ENCODE peak calls at places on chromosomes 12 and 14, in six cellular contexts. C is right cardiac atrium, M is sigmoid colon, D is cardiac muscle cell, V is fibroblast of lung, G is gastrocnemius medialis. O is an unnamed sample.

GRCh38 chr12:89309452-89309802 is 42.9 kb downstream of the DUSP6 start:
- DNase-seq in C (no peak), M (no peak), G (no peak), V (no peak), D (no peak), O (no peak)

GRCh38 chr14:73432124-73432523 is 26.2 kb downstream of the NUMB start:
- DNase-seq in V (no peak), D (no peak), G (no peak), M (no peak), C (no peak), O (no peak)

GRCh38 chr12:78361683-78362082 is 502.9 kb upstream of the SYT1 start:
- DNase-seq in V (no peak), M (no peak), C (no peak), D (no peak), G (no peak), O (no peak)

GRCh38 chr12:98894412-98895085 is 249.5 kb downstream of the APAF1 start:
- DNase-seq in M (no peak), V (no peak), D (peak), C (peak), G (no peak), O (no peak)

GRCh38 chr12:14774074-14774943 is 29.0 kb downstream of the WBP11 start:
- DNase-seq in V (peak), D (peak), C (peak), M (peak), G (peak), O (peak)

GRCh38 chr12:48924617-48925217 is 575 bp downstream of the FKBP11 start:
- DNase-seq in V (peak), M (peak), G (peak), C (peak), D (peak), O (no peak)

GRCh38 chr12:28611115-28611435 is 420.8 kb downstream of the CCDC91 start:
- DNase-seq in V (peak), D (no peak), G (no peak), C (no peak), M (no peak), O (peak)

GRCh38 chr12:57619434-57620244 is 8.4 kb downstream of the ARHGEF25 start:
- DNase-seq in D (peak), M (peak), V (no peak), G (no peak), C (peak), O (no peak)

GRCh38 chr12:64716839-64717455 is 42.3 kb downstream of the GNS start:
- DNase-seq in C (no peak), D (no peak), V (peak), M (no peak), G (no peak), O (no peak)

GRCh38 chr12:26846419-26846818 is 13.4 kb upstream of the ITPR2 start:
- DNase-seq in C (no peak), V (no peak), G (no peak), D (no peak), M (no peak), O (no peak)

GRCh38 chr14:61653507-61653906 is 41.8 kb upstream of the HIF1A start:
- DNase-seq in V (peak), D (no peak), M (peak), G (no peak), C (peak), O (peak)

GRCh38 chr12:48105321-48105866 is 485 bp downstream of the SENP1 start:
- DNase-seq in D (no peak), G (no peak), M (no peak), V (no peak), C (no peak), O (peak)

GRCh38 chr12:19287302-19287701 is 152.0 kb upstream of the AEBP2 start:
- DNase-seq in V (no peak), C (no peak), D (no peak), G (no peak), M (no peak), O (no peak)

GRCh38 chr12:57521475-57522018 is 1.1 kb upstream of the MBD6 start:
- DNase-seq in D (peak), C (peak), V (peak), G (peak), M (peak), O (peak)

GRCh38 chr12:110754101-110754793 is 11.6 kb upstream of the PPP1CC start:
- DNase-seq in D (no peak), V (no peak), G (peak), M (peak), C (peak), O (no peak)

GRCh38 chr12:124768462-124769165 is 95.0 kb downstream of the SCARB1 start:
- DNase-seq in G (no peak), C (no peak), M (no peak), D (no peak), V (peak), O (no peak)

GRCh38 chr14:24701031-24701430 is 67.0 kb upstream of the GZMB start:
- DNase-seq in C (no peak), D (no peak), V (no peak), G (no peak), M (no peak), O (no peak)

GRCh38 chr14:32414808-32415255 is 85.7 kb downstream of the AKAP6 start:
- DNase-seq in V (peak), C (no peak), M (no peak), D (no peak), G (no peak), O (no peak)

GRCh38 chr12:77124767-77125166 is 59.4 kb upstream of the E2F7 start:
- DNase-seq in V (peak), C (no peak), M (no peak), G (no peak), D (no peak), O (no peak)

GRCh38 chr14:90644882-90645281 is 171.3 kb downstream of the TTC7B start:
- DNase-seq in M (no peak), V (peak), C (peak), G (peak), D (no peak), O (peak)

DNA sequence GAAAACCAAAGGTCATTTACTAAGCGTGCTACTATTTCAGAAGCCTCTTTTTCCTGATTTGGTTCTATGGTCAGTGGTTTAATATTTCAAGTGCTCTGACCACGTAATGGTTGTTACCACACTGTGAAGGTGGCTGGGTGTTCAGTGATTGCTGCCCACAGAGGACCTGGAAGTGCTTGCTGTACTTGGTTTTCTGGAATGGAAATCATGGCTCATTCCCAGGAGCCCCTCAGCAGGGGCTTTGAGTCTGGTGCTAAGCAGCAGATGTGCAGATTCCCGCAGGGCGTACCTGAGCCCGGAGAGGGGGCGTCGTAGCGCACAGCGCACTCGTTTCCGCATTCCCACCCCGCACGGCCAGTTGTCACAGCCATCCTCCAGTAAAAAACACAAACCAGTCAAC is 50.5 kb downstream of the TRAF3 start:
- DNase-seq in C (no peak), M (no peak), G (no peak), D (no peak), V (peak), O (no peak)
- H3K27ac ChIP-seq in C (no peak), M (no peak), G (no peak), D (no peak), V (no peak), O (no peak)

GRCh38 chr12:3116106-3116898 is 39.1 kb downstream of the TSPAN9 start:
- DNase-seq in M (no peak), C (peak), G (no peak), V (no peak), D (no peak), O (no peak)

GRCh38 chr12:3113671-3114070 is 36.5 kb downstream of the TSPAN9 start:
- DNase-seq in M (no peak), C (no peak), D (no peak), G (no peak), V (no peak), O (no peak)

GRCh38 chr12:3115078-3115477 is 37.9 kb downstream of the TSPAN9 start:
- DNase-seq in V (no peak), M (no peak), G (no peak), D (no peak), C (no peak), O (no peak)

GRCh38 chr12:3117144-3117581 is 40.0 kb downstream of the TSPAN9 start:
- DNase-seq in C (no peak), M (no peak), D (no peak), V (peak), G (no peak), O (no peak)

DNA sequence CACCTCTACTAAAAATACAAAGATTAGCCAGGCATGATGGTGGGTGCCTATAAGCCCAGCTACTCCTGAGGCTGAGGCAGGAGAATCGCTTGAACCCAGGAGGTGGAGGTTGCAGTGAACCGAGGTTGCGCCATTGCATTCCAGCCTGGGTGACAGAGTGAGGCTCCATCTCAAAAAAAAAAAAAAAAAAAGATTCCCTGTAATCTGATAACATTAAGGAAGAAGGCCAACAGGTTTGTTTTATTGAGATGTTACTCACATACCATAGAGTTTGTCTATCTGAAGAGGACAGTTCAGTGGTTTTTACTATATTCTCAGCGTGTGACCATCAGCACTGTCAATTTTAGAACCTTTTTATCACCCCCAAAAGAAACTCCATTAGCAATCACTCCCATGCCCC is 37.5 kb downstream of the TSPAN9 start:
- DNase-seq in M (no peak), V (no peak), G (no peak), D (no peak), C (no peak), O (no peak)
- H3K27ac ChIP-seq in M (no peak), V (no peak), G (no peak), D (no peak), C (no peak), O (no peak)

GRCh38 chr14:21267431-21267845 is 1.8 kb downstream of the HNRNPC start:
- DNase-seq in D (no peak), C (no peak), M (no peak), V (no peak), G (no peak), O (no peak)

GRCh38 chr14:21262410-21262809 is 6.8 kb downstream of the HNRNPC start:
- DNase-seq in V (no peak), G (no peak), D (no peak), C (no peak), M (no peak), O (no peak)

GRCh38 chr14:21263284-21264024 is 5.8 kb downstream of the HNRNPC start:
- DNase-seq in D (no peak), C (no peak), V (peak), M (no peak), G (no peak), O (no peak)

GRCh38 chr14:21261824-21262223 is 7.4 kb downstream of the HNRNPC start:
- DNase-seq in D (no peak), G (no peak), C (no peak), V (no peak), M (no peak), O (no peak)

GRCh38 chr14:21264025-21264801 is 5.0 kb downstream of the HNRNPC start:
- DNase-seq in V (peak), G (no peak), M (no peak), D (no peak), C (no peak), O (no peak)
- H3K27ac ChIP-seq in V (peak), G (peak), M (no peak), D (no peak), C (no peak), O (no peak)

DNA sequence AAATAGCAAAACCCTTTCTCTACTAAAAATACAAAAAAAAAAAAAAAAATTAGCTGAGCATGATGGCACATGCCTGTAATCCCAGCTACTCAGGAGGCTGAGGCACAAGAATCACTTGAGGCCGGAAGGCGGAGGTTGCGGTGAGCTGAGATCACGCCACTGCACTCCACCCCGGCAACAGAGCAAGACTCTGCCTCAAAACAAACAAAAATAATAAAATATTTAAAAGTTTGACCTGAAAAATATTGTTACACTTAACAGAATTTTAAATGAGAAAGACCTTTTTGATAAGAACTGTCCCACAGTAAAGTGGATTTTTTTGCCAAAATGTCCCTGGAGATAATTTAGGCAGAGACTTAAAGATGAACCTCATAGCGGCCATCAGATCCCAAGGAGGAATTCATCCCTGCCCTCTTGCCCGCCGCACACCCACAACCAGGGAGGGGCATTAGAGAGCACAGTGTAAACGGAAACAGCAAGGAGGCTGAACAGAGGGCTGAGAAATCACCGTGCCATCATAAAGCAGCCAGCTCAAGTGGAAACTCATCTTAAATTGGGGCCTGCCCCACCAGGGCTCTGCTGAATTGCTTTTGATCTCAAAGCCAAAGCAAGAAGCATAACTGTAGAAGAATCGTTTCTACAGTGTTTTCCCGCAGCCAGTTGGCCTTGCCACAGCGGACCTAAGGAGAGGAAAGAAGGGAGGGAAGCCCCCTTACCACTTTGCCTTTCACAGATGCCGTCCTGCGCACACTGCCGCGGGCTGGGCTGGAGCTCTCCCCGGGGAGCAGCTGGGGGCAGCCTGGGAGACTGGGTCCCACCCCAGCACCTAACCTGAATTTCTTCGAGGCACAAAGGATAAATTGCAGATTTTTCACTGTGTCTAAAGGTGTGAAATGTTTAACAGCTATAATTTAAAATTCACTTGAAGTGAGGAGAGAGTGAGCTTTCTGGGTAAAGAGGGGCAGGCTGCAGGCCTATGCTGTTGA is 52.0 kb upstream of the MMP17 start:
- DNase-seq in D (no peak), V (peak), M (no peak), G (no peak), C (no peak), O (no peak)
- H3K27ac ChIP-seq in D (no peak), V (no peak), M (no peak), G (no peak), C (no peak), O (no peak)

DNA sequence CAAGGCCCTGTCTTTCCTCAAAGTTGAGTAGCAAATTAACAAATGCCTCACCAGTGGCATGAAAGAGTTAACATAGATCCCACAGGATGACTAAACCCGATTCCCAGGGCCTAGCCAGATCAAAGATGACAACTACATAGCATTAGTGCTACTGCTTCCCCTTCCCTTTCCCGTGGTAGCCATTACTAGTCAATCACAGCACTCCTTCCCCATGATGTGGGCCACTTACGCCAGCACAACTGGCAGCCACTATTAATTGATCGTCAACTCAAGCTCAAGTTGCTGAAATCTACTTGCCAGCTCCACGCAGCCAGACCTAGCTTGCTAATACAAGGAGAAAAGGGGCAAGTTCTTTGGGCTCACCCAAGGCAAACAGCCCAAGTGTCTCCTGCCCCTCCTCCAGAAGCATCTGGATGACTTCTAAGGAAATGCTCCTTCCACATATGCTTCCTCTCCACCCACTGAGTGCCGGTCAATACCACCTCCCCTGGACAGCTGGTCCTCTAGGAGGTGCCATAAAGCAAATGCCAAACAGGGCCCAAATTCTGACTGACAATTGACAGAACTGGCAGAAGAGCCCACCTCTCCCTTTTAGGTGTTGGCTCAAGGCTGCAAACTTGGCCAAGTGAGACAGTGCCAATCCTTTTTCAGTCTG is 72.6 kb downstream of the NUAK1 start:
- DNase-seq in G (no peak), C (no peak), V (peak), M (no peak), D (no peak), O (no peak)
- H3K27ac ChIP-seq in G (no peak), C (no peak), V (no peak), M (no peak), D (no peak), O (no peak)

DNA sequence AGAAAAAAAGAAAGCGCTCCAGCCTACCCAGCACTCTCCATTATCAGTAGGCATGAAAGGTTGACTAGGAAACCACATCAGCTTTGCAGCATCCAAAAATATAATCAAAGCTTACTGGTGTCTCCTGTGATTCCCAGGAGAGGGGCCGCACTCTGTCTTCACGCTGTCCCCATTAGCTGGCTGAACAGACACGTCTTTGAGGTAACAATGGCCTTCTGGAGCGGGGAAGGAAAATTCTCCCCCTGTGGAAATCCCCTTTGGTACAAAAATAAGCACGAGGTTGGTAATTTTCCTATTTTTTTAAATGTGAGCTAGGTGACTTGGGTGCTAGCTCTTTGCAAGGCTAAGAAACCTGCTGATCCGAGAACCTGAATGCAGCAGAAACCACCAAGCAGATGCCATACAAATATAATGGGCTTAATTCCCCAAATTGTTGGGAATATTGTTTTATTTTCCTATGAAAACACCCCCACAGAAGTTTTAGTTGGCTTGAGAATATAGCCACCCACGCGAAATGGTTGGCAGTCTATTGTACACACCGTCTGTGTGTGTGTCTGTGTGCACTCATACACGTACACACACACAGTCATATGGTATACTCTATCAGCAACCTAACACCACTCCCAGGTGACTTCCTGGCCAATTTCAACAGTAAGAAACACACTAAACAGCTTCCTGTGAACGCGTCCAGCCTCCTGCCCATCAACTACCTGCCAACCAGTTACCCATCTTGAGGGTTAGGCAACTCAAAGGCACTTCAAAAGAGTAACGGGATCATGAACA is 71.2 kb downstream of the KSR2 start:
- DNase-seq in V (no peak), C (no peak), D (no peak), G (no peak), M (no peak), O (no peak)
- H3K27ac ChIP-seq in V (no peak), C (no peak), D (no peak), G (no peak), M (no peak), O (no peak)

DNA sequence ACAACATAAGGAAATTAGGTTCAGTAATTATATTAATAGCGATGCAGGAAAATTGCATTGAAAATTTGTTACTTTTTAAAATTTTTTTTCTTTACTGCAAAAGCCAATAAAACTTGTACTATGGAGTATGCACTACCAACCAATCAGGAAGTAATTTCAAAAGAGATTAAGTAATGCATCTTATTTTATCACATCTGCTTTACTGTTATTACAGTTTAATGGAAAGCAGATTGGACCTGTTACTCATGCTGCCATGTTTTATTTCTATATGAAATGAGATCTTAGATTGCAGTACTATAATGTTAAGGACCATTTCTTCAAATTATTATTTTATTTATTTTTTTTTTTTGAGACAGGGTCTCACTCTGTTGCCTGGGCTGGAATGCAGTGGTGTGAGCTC is 1.7 kb upstream of the STRN3 start:
- DNase-seq in G (no peak), M (no peak), C (no peak), V (no peak), D (no peak), O (no peak)
- H3K27ac ChIP-seq in G (no peak), M (peak), C (no peak), V (no peak), D (peak), O (peak)

DNA sequence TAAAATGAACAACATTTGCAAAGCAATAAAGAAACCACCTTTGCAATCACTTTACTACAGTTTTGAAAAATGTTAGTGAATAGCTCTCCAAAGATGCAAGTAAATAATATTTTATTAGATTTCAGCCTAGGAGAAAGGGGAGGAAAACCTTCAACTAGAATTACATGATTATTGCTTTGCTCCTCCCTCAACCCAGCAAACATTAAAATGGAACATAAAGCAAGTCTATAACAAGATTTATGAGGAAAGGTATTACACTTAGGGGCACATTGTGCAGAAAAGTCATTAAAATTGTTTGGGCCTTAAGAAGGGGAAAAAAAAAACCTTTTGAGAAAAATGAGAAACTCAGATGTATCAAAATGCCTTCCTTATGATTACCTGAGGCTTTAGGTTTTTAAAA is 70.7 kb downstream of the HMGA2 start:
- DNase-seq in C (no peak), V (no peak), M (no peak), G (no peak), D (no peak), O (no peak)
- H3K27ac ChIP-seq in C (no peak), V (no peak), M (no peak), G (no peak), D (no peak), O (no peak)

O was measured in tibial artery.